ENCODE peak calls at places on chromosomes 2 and 18, in seven cellular contexts. T is PC-9, E is tibial artery, Z is left ventricle myocardium inferior, D is IMR-90, Y is NCI-H1417, G is mammary epithelial cell. A is an unnamed sample.

GRCh38 chr18:31498450-31499156 is 626 bp downstream of the DSG2 start:
- DNase-seq in T (no peak), E (no peak), Z (no peak), D (no peak), Y (no peak), G (peak), A (no peak)

GRCh38 chr2:152718909-152719645 is 657 bp downstream of the ARL6IP6 start:
- DNase-seq in T (peak), E (no peak), Z (no peak), D (no peak), Y (peak), G (peak), A (peak)

GRCh38 chr2:215269397-215270117 is 42.3 kb upstream of the ATIC start:
- DNase-seq in T (peak), E (no peak), Z (peak), D (peak), Y (peak), G (peak), A (no peak)

GRCh38 chr18:37230762-37231161 is 334.8 kb downstream of the CELF4 start:
- DNase-seq in T (no peak), E (no peak), Z (no peak), D (no peak), Y (no peak), G (no peak), A (no peak)

GRCh38 chr18:7921938-7922587 is 354.9 kb downstream of the PTPRM start:
- DNase-seq in T (peak), E (no peak), Z (no peak), D (peak), Y (no peak), G (peak), A (no peak)

GRCh38 chr2:69030791-69031190 is 17.8 kb downstream of the ANTXR1 start:
- DNase-seq in T (no peak), E (no peak), Z (no peak), D (no peak), Y (no peak), G (no peak), A (no peak)

GRCh38 chr2:199875400-199875799 is 24.4 kb upstream of the FTCDNL1 start:
- DNase-seq in T (peak), E (no peak), Z (no peak), D (no peak), Y (no peak), G (no peak), A (no peak)

GRCh38 chr18:55219823-55220222 is 260.6 kb upstream of the CCDC68 start:
- DNase-seq in T (no peak), E (no peak), Z (no peak), D (no peak), Y (no peak), G (no peak), A (no peak)

GRCh38 chr2:236748801-236749200 is 179.2 kb downstream of the ACKR3 start:
- DNase-seq in T (peak), E (peak), Z (peak), D (no peak), Y (no peak), G (no peak), A (no peak)

GRCh38 chr2:14638488-14638887 is 6.0 kb downstream of the LRATD1 start:
- DNase-seq in T (no peak), E (no peak), Z (no peak), D (no peak), Y (no peak), G (no peak), A (no peak)

GRCh38 chr2:174951746-174952145 is 53.4 kb downstream of the CHN1 start:
- DNase-seq in T (no peak), E (no peak), Z (no peak), D (peak), Y (no peak), G (peak), A (no peak)

GRCh38 chr18:58960946-58961722 is 96.5 kb downstream of the ZNF532 start:
- DNase-seq in T (no peak), E (no peak), Z (no peak), D (no peak), Y (no peak), G (no peak), A (no peak)

GRCh38 chr2:27494944-27495554 is at the start of gene FNDC4:
- DNase-seq in T (peak), E (no peak), Z (peak), D (no peak), Y (peak), G (no peak), A (peak)

GRCh38 chr2:215998636-215999035 is 14.7 kb downstream of the MREG start:
- DNase-seq in T (no peak), E (no peak), Z (no peak), D (no peak), Y (no peak), G (no peak), A (no peak)

GRCh38 chr2:232330068-232330999 is 48.2 kb upstream of the ALPP start:
- DNase-seq in T (peak), E (peak), Z (no peak), D (no peak), Y (no peak), G (no peak), A (peak)

GRCh38 chr2:164655750-164656149 is 34.5 kb upstream of the GRB14 start:
- DNase-seq in T (no peak), E (no peak), Z (no peak), D (no peak), Y (no peak), G (no peak), A (no peak)

GRCh38 chr2:73827018-73827417 is 1.7 kb upstream of the STAMBP start:
- DNase-seq in T (no peak), E (no peak), Z (no peak), D (peak), Y (no peak), G (peak), A (no peak)

GRCh38 chr18:56716692-56717146 is 65.6 kb downstream of the WDR7 start:
- DNase-seq in T (no peak), E (no peak), Z (no peak), D (no peak), Y (no peak), G (no peak), A (no peak)

GRCh38 chr2:216350214-216350789 is 22.0 kb downstream of the MARCHF4 start:
- DNase-seq in T (no peak), E (no peak), Z (no peak), D (peak), Y (no peak), G (peak), A (no peak)

GRCh38 chr2:229874647-229875046 is 47.2 kb downstream of the TRIP12 start:
- DNase-seq in T (no peak), E (no peak), Z (no peak), D (no peak), Y (no peak), G (no peak), A (no peak)

A was measured in sigmoid colon.